ENCODE peak calls at places on chromosomes 13 and 19, in four cellular contexts. M, G, L and D are unnamed samples.

GRCh38 chr19:50460161-50460765 is 16.0 kb upstream of the EMC10 start:
- DNase-seq in M (no peak), G (no peak), L (peak), D (no peak)

GRCh38 chr13:47519626-47520025 is 481.4 kb downstream of the SUCLA2 start:
- DNase-seq in M (no peak), G (no peak), L (peak), D (no peak)

GRCh38 chr19:20558011-20558410 is 7.6 kb downstream of the ZNF737 start:
- DNase-seq in M (no peak), G (no peak), L (no peak), D (no peak)

GRCh38 chr19:7905298-7905697 is 1.6 kb downstream of the MAP2K7 start:
- DNase-seq in M (no peak), G (no peak), L (no peak), D (no peak)

GRCh38 chr13:37127706-37128241 is 22.3 kb upstream of the CSNK1A1L start:
- DNase-seq in M (peak), G (no peak), L (peak), D (peak)

GRCh38 chr13:61485128-61485765 is 69.6 kb upstream of the PCDH20 start:
- DNase-seq in M (no peak), G (no peak), L (no peak), D (no peak)

GRCh38 chr13:105838231-105838630 is 697.2 kb downstream of the EFNB2 start:
- DNase-seq in M (no peak), G (no peak), L (no peak), D (no peak)

GRCh38 chr13:48251616-48252081 is 18.6 kb downstream of the ITM2B start:
- DNase-seq in M (no peak), G (no peak), L (peak), D (no peak)